ENCODE peak calls at places on chromosome 12, in five cellular contexts. U is prostate gland, C is endothelial cell of umbilical vein, F is stomach, R is upper lobe of left lung. H is an unnamed sample. For H3K27me3, the result is how much of the 10 kb centered on the place peaks cover.

GRCh38 chr12:106106129-106106566 is 32.6 kb downstream of the NUAK1 start:
- DNase-seq in U (no peak), F (no peak), R (no peak), C (no peak), H (no peak)

GRCh38 chr12:49345840-49346658 is 639 bp upstream of the DNAJC22 start:
- DNase-seq in C (no peak), U (no peak), R (peak), F (peak), H (no peak)

GRCh38 chr12:24838531-24838950 is 110.4 kb downstream of the BCAT1 start:
- DNase-seq in F (no peak), R (peak), C (no peak), U (no peak), H (no peak)

GRCh38 chr12:125412506-125412905 is 347.3 kb downstream of the AACS start:
- DNase-seq in R (no peak), C (no peak), F (no peak), U (no peak), H (no peak)

GRCh38 chr12:47997321-47997720 is 7.0 kb downstream of the COL2A1 start:
- DNase-seq in F (peak), C (no peak), U (no peak), R (no peak), H (no peak)

GRCh38 chr12:81598205-81598604 is 160.9 kb downstream of the PPFIA2 start:
- DNase-seq in R (no peak), C (no peak), F (no peak), U (no peak), H (no peak)

GRCh38 chr12:129727100-129727499 is 176.7 kb downstream of the TMEM132D start:
- DNase-seq in F (no peak), U (no peak), C (no peak), R (no peak), H (no peak)

GRCh38 chr12:1812650-1813302 is 7.6 kb upstream of the LRTM2 start:
- DNase-seq in R (peak), U (no peak), C (peak), F (peak), H (no peak)

GRCh38 chr12:100901266-100901665 is 106.7 kb downstream of the ANO4 start:
- DNase-seq in R (no peak), C (no peak), U (no peak), F (no peak), H (no peak)

GRCh38 chr12:75813066-75813465 is 218.5 kb downstream of the PHLDA1 start:
- DNase-seq in U (no peak), C (no peak), R (no peak), F (no peak), H (no peak)

GRCh38 chr12:67333649-67334048 is 64.5 kb downstream of the CAND1 start:
- DNase-seq in C (no peak), F (no peak), R (no peak), U (no peak), H (no peak)

GRCh38 chr12:111046896-111047295 is 126.5 kb upstream of the MYL2 start:
- DNase-seq in F (no peak), R (no peak), U (no peak), C (no peak), H (no peak)

GRCh38 chr12:126912111-126912510 is 1354.9 kb upstream of the TMEM132C start:
- DNase-seq in U (no peak), R (no peak), F (no peak), C (no peak), H (no peak)

GRCh38 chr12:127205781-127206535 is 1061.0 kb upstream of the TMEM132C start:
- DNase-seq in F (no peak), U (no peak), R (no peak), C (no peak), H (no peak)

GRCh38 chr12:129067482-129067881 is 214.2 kb downstream of the GLT1D1 start:
- DNase-seq in C (no peak), F (no peak), U (no peak), R (no peak), H (no peak)

GRCh38 chr12:50981319-50982239 is 29.2 kb downstream of the HIGD1C start:
- DNase-seq in U (no peak), C (no peak), R (no peak), F (no peak), H (no peak)

GRCh38 chr12:49920915-49921286 is 17.2 kb upstream of the FAIM2 start:
- DNase-seq in U (no peak), F (no peak), R (no peak), C (no peak), H (no peak)

GRCh38 chr12:43578782-43579181 is 26.8 kb upstream of the ADAMTS20 start:
- DNase-seq in C (no peak), R (no peak), F (no peak), U (no peak), H (no peak)

GRCh38 chr12:115337693-115338543 is 653.9 kb upstream of the TBX3 start:
- DNase-seq in U (peak), R (no peak), F (no peak), C (peak), H (no peak)

GRCh38 chr12:42447371-42447786 is 121.4 kb downstream of the PPHLN1 start:
- DNase-seq in F (no peak), R (no peak), C (peak), U (no peak), H (no peak)

GRCh38 chr12:130136536-130136935 is 25.7 kb upstream of the FZD10 start:
- DNase-seq in R (no peak), C (no peak), F (no peak), U (no peak), H (no peak)

GRCh38 chr12:127383281-127383680 is 883.7 kb upstream of the TMEM132C start:
- DNase-seq in F (no peak), U (no peak), R (no peak), C (no peak), H (no peak)

GRCh38 chr12:108633534-108634224 is at the start of gene SELPLG:
- DNase-seq in F (peak), C (no peak), R (peak), U (no peak), H (no peak)

GRCh38 chr12:79424109-79424721 is 266.5 kb downstream of the PAWR start:
- DNase-seq in U (no peak), R (no peak), C (peak), F (no peak), H (no peak)

GRCh38 chr12:120144215-120144614 is 27.7 kb upstream of the RAB35 start:
- DNase-seq in R (no peak), F (no peak), C (no peak), U (no peak), H (no peak)

GRCh38 chr12:7130791-7131501 is 775 bp downstream of the CLSTN3 start:
- DNase-seq in F (peak), U (peak), R (peak), C (peak), H (no peak)

GRCh38 chr12:119870462-119870861 is 6.7 kb downstream of the CIT start:
- DNase-seq in U (peak), F (no peak), R (no peak), C (no peak), H (no peak)

GRCh38 chr12:62692884-62693283 is 226.3 kb downstream of the MON2 start:
- DNase-seq in R (no peak), U (no peak), F (no peak), C (no peak), H (no peak)

GRCh38 chr12:76611533-76611932 is 52.0 kb upstream of the OSBPL8 start:
- DNase-seq in F (no peak), C (no peak), R (no peak), U (no peak), H (no peak)

GRCh38 chr12:115232455-115233156 is 548.6 kb upstream of the TBX3 start:
- DNase-seq in F (no peak), R (no peak), U (no peak), C (no peak), H (no peak)

GRCh38 chr12:28374556-28374955 is 184.3 kb downstream of the CCDC91 start:
- DNase-seq in F (no peak), U (no peak), C (no peak), R (no peak), H (no peak)

DNA sequence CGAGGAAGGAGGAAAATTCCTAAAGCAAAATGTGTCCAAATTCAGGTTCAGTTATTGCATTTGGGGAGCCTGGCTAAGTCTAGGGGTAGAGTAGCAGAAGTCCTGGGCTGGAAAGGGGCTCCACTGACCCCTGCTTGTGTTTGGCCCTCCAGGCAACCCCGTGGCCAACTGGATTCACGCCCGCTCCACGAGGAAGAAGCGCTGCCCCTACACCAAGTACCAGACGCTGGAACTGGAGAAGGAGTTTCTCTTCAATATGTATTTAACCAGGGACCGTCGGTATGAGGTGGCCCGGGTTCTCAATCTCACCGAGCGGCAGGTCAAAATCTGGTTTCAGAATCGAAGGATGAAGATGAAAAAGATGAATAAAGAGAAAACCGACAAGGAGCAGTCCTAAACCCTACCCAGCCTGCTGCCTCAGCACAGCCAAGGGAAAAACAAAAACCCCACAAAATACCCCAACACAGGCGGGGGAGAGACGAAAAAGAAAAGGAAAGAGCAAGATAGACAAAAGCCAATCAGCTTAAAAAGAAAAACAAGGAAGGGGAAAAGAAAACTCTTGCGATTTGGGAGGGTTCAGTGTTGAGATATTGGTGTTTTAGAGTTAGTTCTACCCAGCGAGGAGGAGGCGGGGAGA is 2.4 kb downstream of the HOXC9 start:
- DNase-seq in U (no peak), F (no peak), R (no peak), C (no peak), H (no peak)
- H3K27me3 ChIP-seq in U (half or more), F (half or more), R (half or more), C (half or more), H (under half)

GRCh38 chr12:68837215-68837614 is 29.2 kb downstream of the MDM2 start:
- DNase-seq in U (no peak), C (no peak), F (no peak), R (no peak), H (no peak)
- TF ChIP-seq POLR2AphosphoS5 in U (no peak), C (no peak), F (no peak), R (no peak), H (no peak)

GRCh38 chr12:4270016-4270669 is 3.4 kb upstream of the CCND2 start:
- DNase-seq in C (no peak), U (no peak), R (no peak), F (no peak), H (no peak)
- H3K27me3 ChIP-seq in C (half or more), U (under half), R (under half), F (half or more), H (under half)

DNA sequence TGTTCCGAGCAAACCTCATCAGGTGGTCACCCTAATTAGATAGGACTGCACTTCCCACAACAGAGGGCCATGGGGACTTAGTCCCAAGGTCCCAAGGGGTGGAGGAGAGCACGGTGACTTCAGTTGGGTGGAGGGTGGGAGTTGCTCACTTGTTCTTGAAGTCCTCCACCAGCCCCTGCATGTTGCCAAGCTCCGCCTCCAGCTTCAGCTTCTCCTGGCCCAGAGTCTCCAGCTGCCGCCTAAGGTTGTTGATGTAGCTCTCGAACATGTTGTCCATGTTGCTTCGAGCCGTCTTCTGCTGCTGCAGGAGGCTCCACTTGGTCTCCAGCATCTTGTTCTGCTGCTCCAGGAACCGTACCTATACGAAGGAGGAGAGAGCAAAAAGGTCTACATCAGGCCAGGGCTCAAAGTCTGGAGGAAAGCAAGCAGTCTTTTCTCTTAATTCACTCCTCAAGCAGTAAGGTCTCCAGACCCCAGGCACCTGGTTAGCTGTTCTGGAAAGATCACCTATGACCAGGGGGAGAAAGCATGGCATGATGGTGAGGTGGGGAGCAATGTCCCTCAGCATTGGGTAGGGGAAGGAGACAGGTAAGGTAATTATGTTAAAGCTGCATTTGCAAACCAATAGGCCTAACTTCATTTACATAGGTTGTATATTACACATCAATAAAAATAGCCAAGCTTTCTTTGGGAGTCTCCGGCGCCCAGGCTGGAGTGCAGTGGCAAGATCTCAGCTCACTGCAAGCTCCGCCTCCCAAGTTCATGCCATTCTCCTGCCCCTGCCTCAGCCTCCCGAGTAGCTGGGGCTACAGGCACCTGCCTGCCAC is 2.9 kb downstream of the KRT8 start:
- DNase-seq in F (no peak), C (no peak), R (no peak), U (no peak), H (no peak)
- TF ChIP-seq POLR2AphosphoS5 in F (peak), C (no peak), R (no peak), U (no peak), H (no peak)

GRCh38 chr12:112602150-112602549 is 183.4 kb downstream of the PTPN11 start:
- DNase-seq in C (no peak), F (no peak), R (no peak), U (no peak), H (no peak)

GRCh38 chr12:112607427-112607826 is 184.1 kb upstream of the RPH3A start:
- DNase-seq in U (no peak), F (no peak), R (peak), C (no peak), H (no peak)

DNA sequence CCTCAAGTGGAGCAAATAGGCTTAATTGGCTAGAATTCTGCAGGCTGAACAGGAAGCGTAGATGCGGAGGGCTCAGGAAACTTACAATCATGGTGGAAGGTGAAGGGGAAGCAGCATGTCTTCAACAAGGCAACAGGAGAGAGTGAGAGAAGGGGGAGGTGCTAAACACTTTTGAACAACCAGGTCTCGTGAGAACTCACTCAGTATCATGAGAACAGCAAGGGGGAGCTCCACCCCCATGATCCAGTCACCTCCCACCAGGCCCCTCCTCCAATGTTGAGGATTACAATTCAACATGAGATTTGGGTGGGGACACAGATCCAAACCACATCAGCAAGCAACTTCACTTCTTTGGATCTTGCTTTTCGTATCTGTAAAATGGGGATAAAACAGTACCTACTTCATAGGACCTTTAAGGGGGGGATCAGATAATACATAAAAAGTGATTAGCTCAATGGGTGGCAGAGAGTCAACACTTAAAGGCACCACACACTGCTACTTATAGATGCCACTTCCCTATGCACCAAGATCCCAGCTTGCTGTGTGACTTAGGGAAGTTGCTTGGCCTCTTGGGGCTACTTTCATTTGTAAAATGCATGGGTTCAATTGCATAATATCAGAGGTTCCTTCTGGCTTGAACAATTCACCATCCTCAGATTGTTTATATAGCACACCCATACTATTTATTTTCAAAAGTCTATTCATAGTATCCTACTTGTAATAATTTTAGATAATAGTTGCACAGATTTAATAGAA is 184.8 kb upstream of the RPH3A start:
- DNase-seq in U (no peak), R (no peak), F (no peak), C (no peak), H (no peak)
- H3K27me3 ChIP-seq in U (under half), R (under half), F (under half), C (under half), H (under half)

GRCh38 chr12:92543872-92544271 is 158.9 kb upstream of the PLEKHG7 start:
- DNase-seq in C (peak), U (no peak), F (no peak), R (no peak), H (no peak)
- TF ChIP-seq POLR2AphosphoS5 in C (peak), U (no peak), F (no peak), R (no peak), H (no peak)

H was measured in vagina.